ENCODE peak calls at places on chromosomes 11 and 22, in four cellular contexts. V, P, J and K are unnamed samples.

GRCh38 chr22:20554824-20555223 is 47.4 kb downstream of the MED15 start:
- DNase-seq in V (no peak), P (no peak), J (no peak), K (no peak)

GRCh38 chr11:62122076-62122475 is 1.7 kb upstream of the INCENP start:
- DNase-seq in V (no peak), P (no peak), J (no peak), K (no peak)

GRCh38 chr22:36405671-36406070 is 17.9 kb upstream of the MYH9 start:
- DNase-seq in V (peak; percentile 63), P (no peak), J (no peak), K (no peak)

GRCh38 chr11:77559686-77560425 is 29.9 kb upstream of the AQP11 start:
- DNase-seq in V (peak; percentile 93), P (peak; percentile 91), J (peak; percentile 88), K (peak; percentile 92)

GRCh38 chr11:10604340-10604748 is 35.9 kb upstream of the LYVE1 start:
- DNase-seq in V (peak; percentile 72), P (no peak), J (no peak), K (peak; percentile 27)

GRCh38 chr11:82730286-82730685 is 3.4 kb downstream of the FAM181B start:
- DNase-seq in V (peak; percentile 18), P (no peak), J (no peak), K (no peak)

GRCh38 chr11:116970485-116971292 is 127.5 kb downstream of the SIK3 start:
- DNase-seq in V (peak; percentile 36), P (no peak), J (no peak), K (peak; percentile 43)

GRCh38 chr11:101880208-101880607 is 34.6 kb upstream of the CEP126 start:
- DNase-seq in V (peak; percentile 33), P (peak; percentile 81), J (peak; percentile 78), K (peak; percentile 82)

GRCh38 chr11:14454861-14455632 is 44.6 kb downstream of the COPB1 start:
- DNase-seq in V (no peak), P (peak; percentile 59), J (no peak), K (peak; percentile 51)

GRCh38 chr11:65415499-65416340 is 6.9 kb upstream of the NEAT1 start:
- DNase-seq in V (no peak), P (no peak), J (no peak), K (no peak)
- H3K4me3 ChIP-seq in V (no peak overlapping the region), P (peak overlapping the region; percentile 64), J (peak overlapping the region; percentile 6), K (no peak overlapping the region)

GRCh38 chr11:15829312-15829711 is 527.0 kb downstream of the SOX6 start:
- DNase-seq in V (no peak), P (no peak), J (no peak), K (no peak)

GRCh38 chr11:15828241-15828903 is 528.0 kb downstream of the SOX6 start:
- DNase-seq in V (no peak), P (no peak), J (no peak), K (no peak)

GRCh38 chr11:15824060-15824459 is 532.3 kb downstream of the SOX6 start:
- DNase-seq in V (no peak), P (peak; percentile 48), J (peak; percentile 75), K (no peak)

GRCh38 chr11:15826008-15826650 is 530.2 kb downstream of the SOX6 start:
- DNase-seq in V (no peak), P (no peak), J (peak; percentile 72), K (no peak)

GRCh38 chr11:15826826-15827225 is 529.5 kb downstream of the SOX6 start:
- DNase-seq in V (peak; percentile 15), P (no peak), J (no peak), K (peak; percentile 22)
- TF ChIP-seq CTCF in V (peak; percentile 52), P (peak; percentile 48), J (peak; percentile 30), K (peak; percentile 54)

GRCh38 chr22:19121631-19122142 is 525 bp downstream of the DGCR2 start:
- DNase-seq in V (peak; percentile 54), P (no peak), J (peak; percentile 44), K (no peak)

GRCh38 chr22:19123936-19124335 is 1.7 kb upstream of the DGCR2 start:
- DNase-seq in V (no peak), P (no peak), J (no peak), K (no peak)

GRCh38 chr22:19120829-19121630 is 1.2 kb downstream of the DGCR2 start:
- DNase-seq in V (peak; percentile 75), P (peak; percentile 32), J (peak; percentile 67), K (peak; percentile 40)

GRCh38 chr22:19122752-19123492 is 710 bp upstream of the DGCR2 start:
- DNase-seq in V (peak; percentile 21), P (peak; percentile 9), J (peak; percentile 17), K (no peak)

DNA sequence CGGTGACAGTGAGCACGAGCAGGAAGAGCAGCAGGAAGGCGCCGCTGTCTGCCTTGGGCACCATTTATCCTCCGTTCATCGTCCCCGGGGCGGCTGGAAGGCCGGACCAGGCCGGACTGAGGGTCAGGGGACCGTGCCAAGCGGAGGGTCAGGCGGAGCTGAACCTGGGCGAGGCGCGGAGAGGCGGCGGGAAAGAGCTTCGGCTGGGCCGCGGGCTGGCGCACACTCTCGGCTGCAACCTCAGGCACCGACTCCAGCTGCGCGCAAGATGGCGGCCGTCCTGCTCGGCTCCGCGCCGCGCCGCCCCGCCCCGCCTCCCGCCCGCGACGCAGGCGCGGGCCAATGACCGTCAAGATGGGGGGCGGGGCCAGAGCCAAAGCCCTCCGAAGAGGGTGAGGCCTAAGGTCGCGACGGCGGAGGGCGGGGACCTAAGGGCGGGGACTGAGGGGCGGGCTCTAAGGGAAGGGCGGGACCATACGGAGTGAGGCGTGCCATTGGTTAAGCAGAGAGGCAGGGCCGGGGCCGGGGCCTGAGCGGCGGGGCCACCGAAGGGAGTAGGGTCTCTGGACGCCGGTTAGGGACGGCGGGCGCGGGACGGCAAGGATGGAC is at the start of gene DGCR2:
- DNase-seq in V (peak; percentile 93), P (peak; percentile 94), J (peak; percentile 93), K (peak; percentile 93)
- H3K4me3 ChIP-seq in V (peak within 1 kb of the TSS; percentile 96), P (peak within 1 kb of the TSS; percentile 94), J (peak within 1 kb of the TSS; percentile 87), K (peak within 1 kb of the TSS; percentile 76)

DNA sequence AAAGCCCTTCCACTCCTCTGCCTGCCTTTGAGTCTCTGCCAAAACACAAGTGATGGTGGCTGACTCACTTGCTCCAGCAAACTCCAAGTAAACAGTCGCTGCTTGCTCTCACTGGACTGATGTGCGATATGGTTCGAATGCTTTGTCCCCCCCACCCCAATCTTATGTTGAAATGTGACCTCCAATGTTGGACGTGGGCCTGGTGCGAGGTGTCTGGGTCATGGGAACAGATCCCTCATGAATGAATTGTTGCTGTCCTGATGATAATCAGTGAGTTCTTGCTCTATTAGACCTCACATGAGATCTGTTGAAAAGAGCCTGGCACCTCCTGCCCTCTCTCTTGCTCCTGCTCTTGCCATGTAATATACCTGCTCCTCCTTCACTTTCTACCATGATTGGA is 747.9 kb downstream of the OPCML start:
- DNase-seq in V (peak; percentile 27), P (no peak), J (peak; percentile 76), K (no peak)
- TF ChIP-seq CTCF in V (no peak), P (no peak), J (no peak), K (no peak)

GRCh38 chr11:111936045-111936400 is 1.1 kb upstream of the DIXDC1 start:
- DNase-seq in V (no peak), P (no peak), J (no peak), K (no peak)
- H3K4me3 ChIP-seq in V (no peak overlapping the region), P (no peak overlapping the region), J (no peak overlapping the region), K (peak overlapping the region; percentile 56)

GRCh38 chr11:12958984-12959383 is 50.1 kb upstream of the RASSF10 start:
- DNase-seq in V (no peak), P (no peak), J (no peak), K (no peak)

GRCh38 chr11:12963051-12963450 is 46.1 kb upstream of the RASSF10 start:
- DNase-seq in V (no peak), P (no peak), J (no peak), K (no peak)

GRCh38 chr11:12962306-12962705 is 46.8 kb upstream of the RASSF10 start:
- DNase-seq in V (no peak), P (no peak), J (no peak), K (no peak)

GRCh38 chr11:12963789-12964536 is 45.2 kb upstream of the RASSF10 start:
- DNase-seq in V (peak; percentile 46), P (peak; percentile 69), J (peak; percentile 37), K (peak; percentile 56)

DNA sequence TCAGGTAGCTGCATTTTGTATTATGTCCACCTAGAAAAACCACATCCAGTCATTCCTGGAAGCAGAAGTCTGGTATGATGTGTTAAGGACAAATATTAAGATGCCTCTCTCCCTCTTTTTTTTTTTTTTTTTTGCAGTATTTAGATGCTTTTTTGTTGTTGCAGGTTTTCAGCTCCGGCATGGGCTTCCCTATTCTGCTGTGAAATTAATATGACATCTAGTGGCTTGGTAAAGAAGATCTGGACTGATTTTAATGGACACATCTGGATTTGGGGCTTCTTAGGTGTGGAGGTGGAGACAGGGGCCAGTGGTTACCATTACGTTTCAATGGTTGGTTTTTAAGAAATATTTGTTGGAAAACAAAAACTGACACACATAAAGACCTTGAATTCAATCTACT is 47.5 kb upstream of the RASSF10 start:
- DNase-seq in V (no peak), P (peak; percentile 46), J (no peak), K (peak; percentile 42)
- TF ChIP-seq CTCF in V (peak; percentile 19), P (peak; percentile 21), J (peak; percentile 23), K (peak; percentile 21)

GRCh38 chr22:37556750-37557149 is 3.5 kb upstream of the CDC42EP1 start:
- DNase-seq in V (no peak), P (no peak), J (peak; percentile 46), K (no peak)
- H3K4me3 ChIP-seq in V (no peak overlapping the region), P (no peak overlapping the region), J (no peak overlapping the region), K (no peak overlapping the region)

GRCh38 chr11:108125126-108125525 is 3.8 kb downstream of the ACAT1 start:
- DNase-seq in V (no peak), P (no peak), J (no peak), K (no peak)

GRCh38 chr11:108115495-108116140 is 5.7 kb upstream of the ACAT1 start:
- DNase-seq in V (peak; percentile 86), P (peak; percentile 95), J (peak; percentile 87), K (peak; percentile 92)

GRCh38 chr11:108122166-108122628 is 830 bp downstream of the ACAT1 start:
- DNase-seq in V (no peak), P (peak; percentile 65), J (peak; percentile 33), K (peak; percentile 61)

GRCh38 chr11:108117746-108118371 is 3.5 kb upstream of the ACAT1 start:
- DNase-seq in V (peak; percentile 20), P (peak; percentile 82), J (peak; percentile 60), K (peak; percentile 77)

GRCh38 chr11:108121274-108122155 is at the start of gene ACAT1:
- DNase-seq in V (peak; percentile 89), P (peak; percentile 86), J (peak; percentile 85), K (peak; percentile 86)
- TF ChIP-seq CTCF in V (peak; percentile 21), P (peak; percentile 36), J (no peak), K (no peak)

DNA sequence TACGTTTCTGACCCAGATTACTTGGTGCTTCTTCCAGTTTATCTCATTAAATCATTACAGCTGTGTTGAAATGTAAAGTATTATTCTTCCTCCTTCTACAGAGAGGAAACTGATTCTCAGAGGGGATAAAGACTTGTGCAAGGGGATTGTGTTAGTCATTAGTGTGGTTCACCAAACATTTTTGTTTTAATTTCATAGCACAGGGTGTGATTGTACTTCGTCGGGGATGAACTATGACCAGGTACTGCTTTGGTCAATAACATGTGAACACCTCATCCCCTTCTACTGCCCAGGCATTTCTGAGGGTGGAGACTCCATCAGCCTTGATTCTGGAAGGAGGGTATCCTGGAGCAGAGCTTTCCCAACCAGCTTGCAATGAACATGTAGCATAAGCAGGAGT is 120.2 kb upstream of the ALX4 start:
- DNase-seq in V (peak; percentile 65), P (no peak), J (no peak), K (no peak)
- H3K4me3 ChIP-seq in V (no peak overlapping the region), P (no peak overlapping the region), J (no peak overlapping the region), K (no peak overlapping the region)